ENCODE peak calls at places on chromosomes 1 and 21, in eight cellular contexts. S, R, Z, A, I, J, P and K are unnamed samples.

GRCh38 chr1:84833198-84833597 is 59.8 kb downstream of the LPAR3 start:
- DNase-seq in S (no peak), R (no peak), Z (no peak), A (no peak), I (no peak), J (no peak), P (no peak), K (no peak)

GRCh38 chr1:31985430-31985829 is 28.2 kb upstream of the KHDRBS1 start:
- DNase-seq in S (peak), R (no peak), Z (no peak), A (no peak), I (no peak), J (no peak), P (no peak), K (no peak)

GRCh38 chr1:167794043-167794442 is 72.3 kb downstream of the MPZL1 start:
- DNase-seq in S (no peak), R (no peak), Z (no peak), A (no peak), I (no peak), J (no peak), P (no peak), K (no peak)

GRCh38 chr1:44240802-44241671 is 27.8 kb downstream of the DMAP1 start:
- DNase-seq in S (no peak), R (no peak), Z (no peak), A (no peak), I (no peak), J (no peak), P (no peak), K (peak)

GRCh38 chr1:159959451-159959850 is 5.4 kb upstream of the SLAMF9 start:
- DNase-seq in S (peak), R (no peak), Z (no peak), A (no peak), I (no peak), J (no peak), P (peak), K (no peak)

GRCh38 chr1:53722025-53722424 is 16.9 kb downstream of the GLIS1 start:
- DNase-seq in S (peak), R (no peak), Z (no peak), A (no peak), I (no peak), J (no peak), P (no peak), K (no peak)

GRCh38 chr21:33783173-33783572 is 132.4 kb downstream of the ATP5PO start:
- DNase-seq in S (no peak), R (no peak), Z (no peak), A (no peak), I (no peak), J (no peak), P (no peak), K (no peak)

GRCh38 chr1:191969287-191969686 is 189.0 kb upstream of the RGS18 start:
- DNase-seq in S (no peak), R (no peak), Z (no peak), A (no peak), I (no peak), J (no peak), P (no peak), K (no peak)

GRCh38 chr1:109890115-109890953 is 20.3 kb upstream of the CSF1 start:
- DNase-seq in S (no peak), R (no peak), Z (no peak), A (no peak), I (no peak), J (no peak), P (no peak), K (no peak)

GRCh38 chr1:229019647-229020281 is 251.1 kb upstream of the RAB4A start:
- DNase-seq in S (no peak), R (no peak), Z (no peak), A (no peak), I (no peak), J (no peak), P (no peak), K (no peak)

GRCh38 chr1:70504821-70505193 is 93.7 kb downstream of the CTH start:
- DNase-seq in S (peak), R (no peak), Z (no peak), A (no peak), I (no peak), J (no peak), P (no peak), K (no peak)

GRCh38 chr21:37623689-37624088 is 257.1 kb downstream of the DYRK1A start:
- DNase-seq in S (no peak), R (no peak), Z (no peak), A (no peak), I (no peak), J (no peak), P (no peak), K (no peak)

GRCh38 chr1:23423415-23424170 is 955 bp downstream of the TCEA3 start:
- DNase-seq in S (no peak), R (no peak), Z (peak), A (no peak), I (no peak), J (no peak), P (peak), K (no peak)

GRCh38 chr1:155856975-155857930 is at the start of gene GON4L:
- DNase-seq in S (peak), R (peak), Z (peak), A (peak), I (peak), J (peak), P (peak), K (peak)

GRCh38 chr21:25896657-25897056 is 161.9 kb downstream of the GABPA start:
- DNase-seq in S (no peak), R (no peak), Z (no peak), A (no peak), I (no peak), J (no peak), P (no peak), K (no peak)

GRCh38 chr1:211886551-211886950 is 56.0 kb upstream of the LPGAT1 start:
- DNase-seq in S (no peak), R (no peak), Z (no peak), A (no peak), I (no peak), J (no peak), P (no peak), K (no peak)

GRCh38 chr21:31531967-31532366 is 127.5 kb upstream of the SOD1 start:
- DNase-seq in S (no peak), R (no peak), Z (peak), A (no peak), I (no peak), J (no peak), P (no peak), K (no peak)

GRCh38 chr21:43284700-43285099 is 115.9 kb downstream of the CRYAA start:
- DNase-seq in S (no peak), R (no peak), Z (no peak), A (no peak), I (no peak), J (no peak), P (no peak), K (no peak)

GRCh38 chr1:47235280-47235679 is 3.3 kb upstream of the TAL1 start:
- DNase-seq in S (no peak), R (peak), Z (no peak), A (no peak), I (peak), J (no peak), P (no peak), K (no peak)

GRCh38 chr1:155859881-155860841 is 794 bp downstream of the SYT11 start:
- DNase-seq in S (peak), R (peak), Z (peak), A (no peak), I (peak), J (peak), P (peak), K (peak)

GRCh38 chr1:59738152-59738551 is 76.6 kb upstream of the HOOK1 start:
- DNase-seq in S (peak), R (no peak), Z (no peak), A (no peak), I (no peak), J (no peak), P (no peak), K (no peak)

GRCh38 chr1:172980456-172980855 is 70.3 kb downstream of the TNFSF18 start:
- DNase-seq in S (peak), R (no peak), Z (no peak), A (no peak), I (no peak), J (no peak), P (no peak), K (no peak)

GRCh38 chr1:207959141-207959825 is 48.4 kb upstream of the CD34 start:
- DNase-seq in S (peak), R (peak), Z (peak), A (no peak), I (peak), J (no peak), P (peak), K (no peak)

GRCh38 chr1:1287288-1288110 is 7.3 kb downstream of the SCNN1D start:
- DNase-seq in S (no peak), R (peak), Z (no peak), A (no peak), I (no peak), J (no peak), P (peak), K (no peak)

GRCh38 chr1:209769171-209769904 is 13.5 kb downstream of the TRAF3IP3 start:
- DNase-seq in S (peak), R (peak), Z (peak), A (peak), I (peak), J (no peak), P (no peak), K (peak)

GRCh38 chr1:151005729-151006330 is 872 bp downstream of the MINDY1 start:
- DNase-seq in S (no peak), R (no peak), Z (no peak), A (no peak), I (no peak), J (no peak), P (no peak), K (no peak)

GRCh38 chr1:161013591-161014513 is 7.1 kb downstream of the F11R start:
- DNase-seq in S (peak), R (peak), Z (peak), A (peak), I (peak), J (no peak), P (peak), K (no peak)

GRCh38 chr1:220991959-220992704 is 112.9 kb downstream of the HLX start:
- DNase-seq in S (peak), R (no peak), Z (no peak), A (no peak), I (no peak), J (no peak), P (no peak), K (peak)

GRCh38 chr1:15343729-15344128 is 66.0 kb upstream of the EFHD2 start:
- DNase-seq in S (no peak), R (peak), Z (no peak), A (no peak), I (peak), J (no peak), P (no peak), K (no peak)

GRCh38 chr1:36639461-36639860 is 156.7 kb upstream of the CSF3R start:
- DNase-seq in S (no peak), R (no peak), Z (no peak), A (no peak), I (no peak), J (no peak), P (no peak), K (no peak)

GRCh38 chr1:113786055-113786454 is 26.2 kb downstream of the RSBN1 start:
- DNase-seq in S (peak), R (no peak), Z (no peak), A (no peak), I (no peak), J (no peak), P (no peak), K (no peak)

GRCh38 chr1:165697881-165698842 is at the start of gene ALDH9A1:
- DNase-seq in S (peak), R (peak), Z (peak), A (peak), I (peak), J (peak), P (peak), K (peak)

GRCh38 chr1:214658785-214659184 is 55.8 kb downstream of the CENPF start:
- DNase-seq in S (peak), R (no peak), Z (no peak), A (no peak), I (no peak), J (no peak), P (peak), K (no peak)

GRCh38 chr1:78619803-78620579 is at the start of gene IFI44L:
- DNase-seq in S (peak), R (peak), Z (no peak), A (no peak), I (peak), J (no peak), P (no peak), K (no peak)

GRCh38 chr1:160096491-160097116 is 1.8 kb downstream of the IGSF8 start:
- DNase-seq in S (peak), R (no peak), Z (peak), A (no peak), I (no peak), J (no peak), P (no peak), K (no peak)